ENCODE peak calls at places on chromosomes 12 and 14, in eight cellular contexts. H, O, E, B, Q, C, K and G are unnamed samples.

GRCh38 chr14:70002589-70003240 is 123.5 kb downstream of the SMOC1 start:
- DNase-seq in C (no peak), H (no peak), B (no peak), K (no peak), E (no peak), O (no peak), Q (no peak), G (no peak)

GRCh38 chr14:74980398-74980745 is 22.3 kb upstream of the EIF2B2 start:
- DNase-seq in Q (no peak), K (no peak), O (no peak), E (no peak), H (no peak), B (no peak), C (peak; percentile 52), G (no peak)

GRCh38 chr14:75578786-75579781 is 664 bp downstream of the FLVCR2 start:
- DNase-seq in C (peak; percentile 58), K (no peak), H (no peak), Q (no peak), B (no peak), O (no peak), E (peak; percentile 63), G (no peak)

GRCh38 chr14:58747181-58747580 is 109.4 kb downstream of the DACT1 start:
- DNase-seq in K (peak; percentile 49), B (no peak), H (peak; percentile 74), E (peak; percentile 99), C (no peak), O (no peak), Q (peak; percentile 98), G (no peak)

GRCh38 chr12:81835783-81836182 is 76.6 kb upstream of the PPFIA2 start:
- DNase-seq in E (no peak), O (no peak), Q (no peak), K (no peak), C (no peak), H (no peak), B (no peak), G (no peak)

GRCh38 chr14:74558655-74559054 is 53.4 kb downstream of the LTBP2 start:
- DNase-seq in C (peak; percentile 69), B (no peak), Q (no peak), H (no peak), O (no peak), K (no peak), E (peak; percentile 78), G (no peak)

GRCh38 chr14:58639842-58640484 is 2.2 kb downstream of the DACT1 start:
- DNase-seq in Q (peak; percentile 91), E (peak; percentile 90), B (peak; percentile 40), O (no peak), C (no peak), K (peak; percentile 44), H (peak; percentile 72), G (no peak)

GRCh38 chr14:105142651-105143450 is 25.7 kb downstream of the JAG2 start:
- DNase-seq in H (no peak), Q (no peak), K (no peak), O (no peak), C (peak; percentile 42), E (no peak), B (no peak), G (no peak)

GRCh38 chr12:16763901-16764300 is 157.9 kb upstream of the LMO3 start:
- DNase-seq in B (no peak), Q (no peak), K (no peak), O (no peak), C (no peak), E (no peak), H (no peak), G (no peak)

GRCh38 chr14:30748343-30748742 is 126.0 kb upstream of the COCH start:
- DNase-seq in C (no peak), K (no peak), O (no peak), H (no peak), B (no peak), Q (no peak), E (no peak), G (no peak)

GRCh38 chr14:90416649-90417237 is 19.9 kb downstream of the CALM1 start:
- DNase-seq in E (no peak), Q (no peak), O (no peak), H (no peak), C (no peak), K (no peak), B (no peak), G (no peak)

GRCh38 chr12:1474567-1475153 is 119.7 kb downstream of the FBXL14 start:
- DNase-seq in H (peak; percentile 66), O (no peak), K (no peak), B (no peak), C (no peak), E (peak; percentile 97), Q (peak; percentile 59), G (no peak)

GRCh38 chr12:18422849-18423248 is 161.5 kb downstream of the PIK3C2G start:
- DNase-seq in Q (no peak), H (no peak), C (no peak), O (no peak), B (no peak), K (no peak), E (peak; percentile 19), G (no peak)

GRCh38 chr14:41418851-41419250 is 187.8 kb upstream of the LRFN5 start:
- DNase-seq in O (no peak), H (no peak), B (no peak), K (no peak), C (no peak), Q (no peak), E (no peak), G (no peak)

GRCh38 chr14:86955955-86956354 is 1037.0 kb downstream of the GALC start:
- DNase-seq in Q (no peak), E (no peak), O (no peak), B (no peak), H (no peak), K (no peak), C (no peak), G (no peak)

GRCh38 chr14:86961106-86961716 is 1031.8 kb downstream of the GALC start:
- DNase-seq in E (peak; percentile 32), H (no peak), B (peak; percentile 21), K (no peak), O (no peak), Q (no peak), C (no peak), G (no peak)
- TF ChIP-seq CTCF in E (peak; percentile 62), H (peak; percentile 40), B (peak; percentile 75), K (no peak), O (peak; percentile 18), Q (peak; percentile 49), C (no peak), G (no peak)

GRCh38 chr14:89243765-89244164 is 173.3 kb downstream of the FOXN3 start:
- DNase-seq in O (no peak), C (no peak), B (no peak), Q (no peak), K (no peak), H (no peak), E (no peak), G (no peak)

GRCh38 chr14:89241265-89241664 is 175.8 kb downstream of the FOXN3 start:
- DNase-seq in E (no peak), Q (no peak), B (no peak), H (no peak), K (no peak), C (no peak), O (no peak), G (no peak)

GRCh38 chr14:89243286-89243685 is 173.7 kb downstream of the FOXN3 start:
- DNase-seq in K (no peak), O (no peak), H (no peak), E (no peak), B (no peak), C (no peak), Q (no peak), G (no peak)

GRCh38 chr14:89242871-89243270 is 174.2 kb downstream of the FOXN3 start:
- DNase-seq in C (no peak), O (no peak), Q (no peak), K (no peak), E (no peak), H (no peak), B (no peak), G (no peak)

GRCh38 chr14:89241934-89242670 is 174.9 kb downstream of the FOXN3 start:
- DNase-seq in Q (no peak), H (no peak), E (no peak), B (no peak), K (no peak), C (no peak), O (no peak), G (no peak)
- TF ChIP-seq CTCF in Q (no peak), H (no peak), E (no peak), B (no peak), K (no peak), C (no peak), O (no peak), G (no peak)

DNA sequence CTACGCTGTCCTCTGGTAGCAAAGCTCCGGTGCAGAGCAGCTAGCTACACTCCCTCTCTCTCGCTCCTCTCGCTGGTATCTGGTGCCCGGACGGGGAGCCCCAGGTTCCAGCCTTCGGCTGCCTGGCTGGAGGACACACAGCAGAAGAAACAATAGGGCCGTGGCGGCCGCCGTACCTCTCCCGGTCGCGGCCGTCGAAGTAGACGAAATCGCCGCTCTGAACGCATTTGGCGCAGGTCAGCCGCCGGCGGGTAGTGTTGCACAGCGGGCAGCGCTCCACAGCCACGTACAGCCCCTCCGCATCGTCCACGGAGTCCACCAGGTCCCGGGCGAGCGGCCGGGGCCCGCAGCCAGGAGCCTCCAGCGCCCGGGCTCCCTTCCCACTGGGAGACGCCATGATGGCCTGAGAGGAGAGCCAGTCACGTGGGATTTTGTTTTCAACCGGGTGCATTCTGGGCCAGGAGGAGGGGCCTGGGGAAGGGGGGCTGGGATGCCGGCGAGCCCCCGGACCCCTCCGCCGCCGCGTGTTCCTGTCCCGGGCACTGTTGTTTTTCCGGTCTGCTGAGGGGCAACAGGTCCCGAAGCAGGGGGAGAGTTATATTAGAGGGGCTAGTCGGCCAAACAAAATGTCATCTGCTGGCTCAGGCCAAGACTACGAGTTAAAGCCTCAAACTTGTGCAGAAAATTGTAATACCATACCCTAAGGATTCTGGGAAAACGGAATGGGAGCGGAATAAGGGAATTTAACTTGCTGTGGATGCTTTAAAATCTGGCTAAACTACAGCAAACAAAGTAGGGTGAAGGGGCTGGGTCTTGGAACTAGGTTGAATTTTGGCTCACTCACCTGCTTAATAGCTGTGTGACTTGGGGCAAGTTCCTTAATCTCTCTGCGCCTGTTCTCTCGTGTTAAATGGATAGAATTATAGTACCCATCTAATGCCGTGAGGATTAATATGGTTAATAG is at the start of gene ATG14:
- DNase-seq in E (peak; percentile 76), H (peak; percentile 39), K (peak; percentile 88), C (peak; percentile 92), O (peak; percentile 85), Q (peak; percentile 27), B (peak; percentile 89), G (peak; percentile 68)
- TF ChIP-seq CTCF in E (no peak), H (no peak), K (no peak), C (no peak), O (no peak), Q (no peak), B (no peak), G (no peak)

DNA sequence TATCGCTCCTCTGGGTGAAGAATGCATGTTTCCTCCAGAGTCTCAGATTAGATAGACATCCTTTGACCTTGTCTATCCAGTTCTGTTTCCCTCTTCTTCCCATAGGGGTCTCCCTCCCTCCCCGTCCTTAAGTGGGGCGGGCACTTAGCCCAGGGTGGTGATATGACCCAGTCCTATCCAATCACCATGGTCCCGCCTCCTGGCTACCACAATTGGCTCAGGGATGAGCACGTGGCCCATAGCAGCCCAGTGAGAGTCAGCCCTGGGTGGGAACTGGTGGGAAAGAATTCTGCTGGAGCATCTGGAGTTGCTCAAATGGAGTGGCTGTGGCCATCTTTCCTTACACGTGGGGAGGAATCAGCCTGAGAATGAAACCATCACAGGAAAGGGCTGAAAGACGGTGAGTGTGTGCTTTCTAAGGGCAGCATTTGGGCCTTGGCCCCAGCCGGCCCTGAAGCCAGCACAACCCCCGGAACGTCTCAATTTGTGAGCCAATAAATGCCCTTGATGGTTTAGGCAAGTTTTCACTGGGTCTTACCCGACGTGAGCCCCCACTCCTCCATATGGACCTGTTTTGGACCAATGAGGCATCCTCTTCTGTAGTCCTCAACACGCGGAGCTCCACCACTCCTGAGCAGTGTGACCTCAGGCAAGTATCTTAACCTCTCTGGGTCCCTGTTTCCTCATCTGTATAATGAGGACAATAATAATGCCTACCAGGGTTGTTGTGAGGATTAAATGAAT is 14.3 kb upstream of the MLXIP start:
- DNase-seq in E (peak; percentile 98), K (peak; percentile 79), C (peak; percentile 95), B (peak; percentile 69), O (peak; percentile 90), Q (peak; percentile 88), H (peak; percentile 65), G (no peak)
- TF ChIP-seq CTCF in E (peak; percentile 57), K (no peak), C (peak; percentile 40), B (no peak), O (peak; percentile 48), Q (peak; percentile 54), H (peak; percentile 26), G (no peak)